ENCODE peak calls at places on chromosomes 12 and 14, in four cellular contexts. S, Z, I and H are unnamed samples.

GRCh38 chr12:38664661-38665269 is 240.6 kb downstream of the CPNE8 start:
- DNase-seq in S (peak), Z (peak), I (no peak), H (peak)

GRCh38 chr12:123388218-123388947 is 4.5 kb downstream of the KMT5A start:
- DNase-seq in S (peak), Z (peak), I (no peak), H (no peak)

GRCh38 chr12:24364921-24365320 is 415.5 kb upstream of the SOX5 start:
- DNase-seq in S (no peak), Z (no peak), I (no peak), H (no peak)

GRCh38 chr12:52956987-52957386 is 8.1 kb downstream of the KRT18 start:
- DNase-seq in S (no peak), Z (no peak), I (no peak), H (no peak)

GRCh38 chr14:33949051-33950037 is 1.5 kb downstream of the EGLN3 start:
- DNase-seq in S (peak), Z (no peak), I (no peak), H (no peak)

GRCh38 chr12:39368891-39369290 is 74.0 kb downstream of the KIF21A start:
- DNase-seq in S (no peak), Z (no peak), I (no peak), H (no peak)

GRCh38 chr14:91254456-91254855 is 10.0 kb upstream of the GPR68 start:
- DNase-seq in S (no peak), Z (no peak), I (no peak), H (no peak)

GRCh38 chr12:120261951-120262851 is 3.3 kb downstream of the PXN start:
- DNase-seq in S (peak), Z (no peak), I (no peak), H (peak)

GRCh38 chr14:36988568-36988967 is 183.8 kb downstream of the SLC25A21 start:
- DNase-seq in S (no peak), Z (no peak), I (no peak), H (no peak)

GRCh38 chr12:96034631-96035282 is 630 bp downstream of the LTA4H start:
- DNase-seq in S (peak), Z (peak), I (no peak), H (no peak)

GRCh38 chr14:68685419-68686211 is 107.3 kb downstream of the ZFP36L1 start:
- DNase-seq in S (peak), Z (peak), I (no peak), H (peak)

GRCh38 chr14:104094056-104094708 is 8.7 kb downstream of the ASPG start:
- DNase-seq in S (no peak), Z (no peak), I (no peak), H (no peak)

GRCh38 chr14:72582582-72582981 is 311.3 kb downstream of the DPF3 start:
- DNase-seq in S (no peak), Z (no peak), I (no peak), H (no peak)

GRCh38 chr14:90518941-90519256 is 122.1 kb downstream of the CALM1 start:
- DNase-seq in S (peak), Z (peak), I (no peak), H (peak)

GRCh38 chr12:120264086-120264485 is 1.4 kb downstream of the PXN start:
- DNase-seq in S (no peak), Z (no peak), I (no peak), H (no peak)

GRCh38 chr12:105031061-105031807 is 45.1 kb downstream of the NOPCHAP1 start:
- DNase-seq in S (no peak), Z (no peak), I (no peak), H (no peak)

GRCh38 chr12:128336506-128336905 is 69.5 kb downstream of the TMEM132C start:
- DNase-seq in S (no peak), Z (no peak), I (no peak), H (no peak)

GRCh38 chr12:49233842-49234526 is 30.9 kb upstream of the TUBA1C start:
- DNase-seq in S (peak), Z (no peak), I (no peak), H (no peak)

GRCh38 chr14:51534623-51535022 is 117.1 kb upstream of the FRMD6 start:
- DNase-seq in S (no peak), Z (peak), I (no peak), H (peak)

GRCh38 chr14:53855574-53855973 is 101.1 kb downstream of the BMP4 start:
- DNase-seq in S (no peak), Z (peak), I (no peak), H (no peak)

GRCh38 chr14:80425686-80426085 is 214.4 kb upstream of the DIO2 start:
- DNase-seq in S (no peak), Z (no peak), I (peak), H (peak)

GRCh38 chr12:77947326-77947725 is 116.6 kb downstream of the NAV3 start:
- DNase-seq in S (no peak), Z (no peak), I (no peak), H (no peak)

GRCh38 chr14:53807580-53807979 is 149.0 kb downstream of the BMP4 start:
- DNase-seq in S (no peak), Z (peak), I (no peak), H (no peak)

GRCh38 chr12:130013771-130014484 is 110.1 kb upstream of the TMEM132D start:
- DNase-seq in S (peak), Z (peak), I (peak), H (no peak)

GRCh38 chr14:85622106-85622505 is 92.2 kb downstream of the FLRT2 start:
- DNase-seq in S (no peak), Z (no peak), I (no peak), H (no peak)

GRCh38 chr12:5189173-5189572 is 145.5 kb downstream of the KCNA5 start:
- DNase-seq in S (no peak), Z (no peak), I (no peak), H (no peak)

GRCh38 chr14:29629839-29630238 is 297.8 kb downstream of the PRKD1 start:
- DNase-seq in S (no peak), Z (no peak), I (no peak), H (no peak)

GRCh38 chr14:29627141-29627540 is 300.5 kb downstream of the PRKD1 start:
- DNase-seq in S (no peak), Z (no peak), I (peak), H (no peak)

DNA sequence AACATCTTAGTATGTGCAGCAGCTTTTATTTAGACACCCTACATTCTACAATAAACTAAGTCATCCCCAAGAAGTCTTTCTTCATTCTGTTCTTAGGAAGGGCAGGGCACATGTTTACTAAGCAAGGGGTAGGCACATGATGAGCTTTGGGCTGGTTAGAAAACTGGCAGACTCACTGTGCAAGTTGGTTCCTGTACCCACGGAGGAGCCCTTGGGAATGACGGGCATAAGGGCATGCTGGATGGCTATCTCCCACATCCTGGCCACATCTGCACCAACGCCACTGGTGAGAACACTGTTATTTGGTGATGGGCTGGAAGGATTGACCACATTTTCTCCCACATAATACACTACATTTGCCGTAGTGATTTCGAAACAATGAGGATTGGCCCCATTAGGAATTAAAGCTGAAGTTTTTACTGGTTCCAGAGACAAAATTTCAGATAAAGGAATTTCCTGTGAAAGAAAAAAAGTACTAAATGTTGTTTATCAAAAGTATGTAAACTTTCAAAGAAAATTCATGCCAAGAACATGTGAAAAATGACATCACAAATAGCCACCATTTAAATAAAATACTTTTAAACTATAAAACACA is 297.0 kb downstream of the PRKD1 start:
- DNase-seq in S (no peak), Z (no peak), I (no peak), H (no peak)
- TF ChIP-seq TCF7L2 in S (no peak), Z (no peak), I (no peak), H (no peak)

GRCh38 chr12:26007563-26007962 is 49.1 kb downstream of the RASSF8 start:
- DNase-seq in S (no peak), Z (no peak), I (no peak), H (no peak)

GRCh38 chr12:26009593-26009992 is 51.1 kb downstream of the RASSF8 start:
- DNase-seq in S (no peak), Z (no peak), I (no peak), H (no peak)

GRCh38 chr12:26010293-26010821 is 51.9 kb downstream of the RASSF8 start:
- DNase-seq in S (no peak), Z (no peak), I (no peak), H (no peak)

GRCh38 chr12:26014085-26014484 is 55.6 kb downstream of the RASSF8 start:
- DNase-seq in S (no peak), Z (no peak), I (no peak), H (no peak)

DNA sequence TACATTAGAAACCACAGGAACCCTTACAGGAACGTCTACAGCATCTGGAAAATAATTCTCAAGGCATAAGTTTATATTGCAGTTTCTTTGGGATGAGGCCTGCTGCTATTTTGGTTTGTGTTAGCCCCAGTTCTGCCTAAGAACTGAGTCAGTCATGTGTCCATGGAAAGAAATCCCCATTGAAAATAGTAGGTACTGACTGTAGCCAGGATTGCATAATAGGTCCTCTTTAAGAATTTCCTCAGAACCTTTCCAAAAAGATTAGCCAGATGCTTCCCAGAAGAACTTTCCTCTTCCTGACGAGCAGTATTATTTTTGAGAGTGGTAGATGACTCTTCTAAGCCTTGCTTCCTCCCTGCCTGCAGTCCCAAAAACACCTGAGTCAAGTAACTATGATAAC is 52.6 kb downstream of the RASSF8 start:
- DNase-seq in S (no peak), Z (no peak), I (no peak), H (no peak)
- TF ChIP-seq TCF7L2 in S (no peak), Z (no peak), I (no peak), H (no peak)

GRCh38 chr14:94538070-94538740 is 23.0 kb upstream of the SERPINA4 start:
- DNase-seq in S (no peak), Z (no peak), I (no peak), H (no peak)
- TF ChIP-seq TCF7L2 in S (no peak), Z (no peak), I (no peak), H (no peak)

GRCh38 chr12:2481951-2482350 is 312.8 kb upstream of the FKBP4 start:
- DNase-seq in S (no peak), Z (no peak), I (no peak), H (no peak)

GRCh38 chr12:2481346-2481745 is 313.4 kb upstream of the FKBP4 start:
- DNase-seq in S (no peak), Z (no peak), I (no peak), H (no peak)

GRCh38 chr12:2482938-2483337 is 311.8 kb upstream of the FKBP4 start:
- DNase-seq in S (peak), Z (no peak), I (no peak), H (no peak)

GRCh38 chr12:2477009-2477766 is 317.6 kb upstream of the FKBP4 start:
- DNase-seq in S (no peak), Z (no peak), I (no peak), H (no peak)

DNA sequence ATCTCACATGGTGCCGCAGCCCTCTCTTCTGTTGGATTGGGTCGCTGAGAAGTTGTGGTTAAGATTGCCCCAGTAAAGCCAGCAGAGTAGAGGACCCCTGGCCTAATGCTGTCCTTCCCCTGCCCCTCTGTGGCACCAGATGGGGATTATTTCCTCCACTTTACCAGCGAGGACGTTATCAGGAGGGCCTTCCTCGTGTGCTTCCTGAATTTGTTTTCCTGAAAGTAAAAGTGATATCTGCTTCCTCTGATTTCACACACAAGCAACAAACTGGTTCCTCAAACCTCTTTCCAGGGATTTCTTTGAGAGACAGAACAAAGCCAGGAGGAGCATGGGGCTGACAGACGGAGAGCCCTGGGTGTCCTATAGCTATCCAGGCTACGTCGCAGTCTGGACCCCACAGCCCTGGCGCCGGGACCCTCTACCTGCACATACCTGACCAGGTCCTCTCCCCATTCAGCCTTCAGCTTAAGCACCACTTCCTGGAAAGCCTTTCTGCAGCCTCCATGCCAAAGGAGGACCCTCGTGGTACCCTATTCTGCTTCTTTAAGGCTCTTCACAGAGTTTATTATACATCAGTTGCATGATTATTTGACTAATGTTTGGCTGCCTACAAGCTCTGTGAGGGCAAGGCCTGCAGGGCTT is 314.8 kb upstream of the FKBP4 start:
- DNase-seq in S (no peak), Z (no peak), I (no peak), H (no peak)
- TF ChIP-seq TCF7L2 in S (no peak), Z (no peak), I (no peak), H (no peak)

DNA sequence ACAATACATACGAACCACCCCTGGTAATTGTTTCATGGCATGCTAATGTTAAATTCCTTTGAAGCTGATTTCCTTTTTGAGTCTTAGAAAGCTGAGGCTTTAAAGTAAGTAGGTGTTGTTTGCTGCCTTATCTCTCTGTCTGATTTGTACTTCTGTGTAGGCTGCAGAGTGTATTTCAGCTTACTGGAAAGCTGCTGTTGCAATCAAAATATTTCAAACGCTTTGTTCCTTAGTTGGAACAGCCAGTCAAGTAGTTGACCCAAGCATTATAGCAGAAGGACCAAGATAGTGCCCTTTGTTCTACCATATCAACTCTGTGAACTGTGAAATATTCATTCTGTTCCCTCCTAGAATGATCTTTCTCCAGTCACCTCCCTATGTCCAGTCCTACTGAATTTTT is 3.1 kb downstream of the PKP2 start:
- DNase-seq in S (no peak), Z (peak), I (no peak), H (no peak)
- TF ChIP-seq TCF7L2 in S (no peak), Z (no peak), I (no peak), H (no peak)

DNA sequence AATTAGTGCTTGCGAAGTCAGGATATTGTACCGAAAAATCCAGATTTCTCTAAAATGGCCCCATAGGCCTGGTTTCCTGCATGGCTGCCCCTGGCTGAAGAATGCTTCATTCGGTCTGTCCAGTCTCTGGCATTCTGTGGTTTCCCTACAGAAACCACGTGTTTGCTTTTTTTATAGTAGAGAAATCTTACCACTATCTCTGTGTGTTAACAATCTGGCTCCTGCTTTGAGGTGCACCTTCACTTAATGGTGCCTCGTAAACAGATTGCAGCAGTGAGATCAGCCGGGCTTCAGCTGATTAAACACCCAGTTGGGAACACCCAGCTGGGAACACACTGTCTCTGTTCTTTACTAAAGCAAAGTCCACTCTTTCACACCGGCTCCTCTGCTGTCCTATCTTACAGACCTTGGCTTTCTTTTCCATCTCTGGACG is 6.7 kb upstream of the DNAAF2 start:
- DNase-seq in S (peak), Z (peak), I (no peak), H (no peak)
- TF ChIP-seq TCF7L2 in S (no peak), Z (no peak), I (peak), H (no peak)